ENCODE peak calls at places on chromosomes 12 and 14, in nine cellular contexts. One of them, this sample, is unnamed.

GRCh38 chr12:131833896-131834641 is 5.9 kb downstream of the MMP17 start:
- DNase-seq in T-helper 9 cell: no peak
- DNase-seq in HEK293T: peak; percentile 58
- DNase-seq in hepatocyte: peak; percentile 10
- DNase-seq in AG08396: peak; percentile 51
- DNase-seq in effector memory CD8-positive, alpha-beta T cell: no peak
- DNase-seq in NCI-H446: no peak
- DNase-seq in RWPE1: no peak
- DNase-seq in nucleus accumbens: peak; percentile 37
- DNase-seq in this sample: no peak

GRCh38 chr14:49972199-49972671 is 79.4 kb downstream of the ARF6 start:
- DNase-seq in T-helper 9 cell: no peak
- DNase-seq in HEK293T: no peak
- DNase-seq in hepatocyte: no peak
- DNase-seq in AG08396: no peak
- DNase-seq in effector memory CD8-positive, alpha-beta T cell: no peak
- DNase-seq in NCI-H446: peak; percentile 16
- DNase-seq in RWPE1: no peak
- DNase-seq in nucleus accumbens: no peak
- DNase-seq in this sample: no peak

GRCh38 chr12:49439042-49439441 is 71.8 kb downstream of the SPATS2 start:
- DNase-seq in T-helper 9 cell: no peak
- DNase-seq in HEK293T: no peak
- DNase-seq in hepatocyte: no peak
- DNase-seq in AG08396: no peak
- DNase-seq in effector memory CD8-positive, alpha-beta T cell: no peak
- DNase-seq in NCI-H446: no peak
- DNase-seq in RWPE1: no peak
- DNase-seq in nucleus accumbens: no peak
- DNase-seq in this sample: no peak

GRCh38 chr12:78398750-78399149 is 465.8 kb upstream of the SYT1 start:
- DNase-seq in T-helper 9 cell: no peak
- DNase-seq in HEK293T: no peak
- DNase-seq in hepatocyte: no peak
- DNase-seq in AG08396: no peak
- DNase-seq in effector memory CD8-positive, alpha-beta T cell: no peak
- DNase-seq in NCI-H446: no peak
- DNase-seq in RWPE1: no peak
- DNase-seq in nucleus accumbens: no peak
- DNase-seq in this sample: no peak

GRCh38 chr14:103282932-103283331 is 51.1 kb upstream of the EIF5 start:
- DNase-seq in T-helper 9 cell: no peak
- DNase-seq in HEK293T: no peak
- DNase-seq in hepatocyte: no peak
- DNase-seq in AG08396: no peak
- DNase-seq in effector memory CD8-positive, alpha-beta T cell: no peak
- DNase-seq in NCI-H446: no peak
- DNase-seq in RWPE1: no peak
- DNase-seq in nucleus accumbens: no peak
- DNase-seq in this sample: no peak

GRCh38 chr14:61609143-61609851 is 86.0 kb upstream of the HIF1A start:
- DNase-seq in T-helper 9 cell: no peak
- DNase-seq in HEK293T: no peak
- DNase-seq in hepatocyte: no peak
- DNase-seq in AG08396: no peak
- DNase-seq in effector memory CD8-positive, alpha-beta T cell: no peak
- DNase-seq in NCI-H446: no peak
- DNase-seq in RWPE1: no peak
- DNase-seq in nucleus accumbens: peak; percentile 16
- DNase-seq in this sample: no peak

GRCh38 chr12:61524851-61525250 is 735.4 kb upstream of the USP15 start:
- DNase-seq in T-helper 9 cell: no peak
- DNase-seq in HEK293T: no peak
- DNase-seq in hepatocyte: no peak
- DNase-seq in AG08396: no peak
- DNase-seq in effector memory CD8-positive, alpha-beta T cell: no peak
- DNase-seq in NCI-H446: no peak
- DNase-seq in RWPE1: no peak
- DNase-seq in nucleus accumbens: no peak
- DNase-seq in this sample: no peak

GRCh38 chr12:113314121-113314529 is 20.8 kb downstream of the SLC8B1 start:
- DNase-seq in T-helper 9 cell: no peak
- DNase-seq in HEK293T: no peak
- DNase-seq in hepatocyte: no peak
- DNase-seq in AG08396: no peak
- DNase-seq in effector memory CD8-positive, alpha-beta T cell: no peak
- DNase-seq in NCI-H446: no peak
- DNase-seq in RWPE1: no peak
- DNase-seq in nucleus accumbens: no peak
- DNase-seq in this sample: no peak

GRCh38 chr12:54680374-54680773 is 32.2 kb upstream of the DCD start:
- DNase-seq in T-helper 9 cell: no peak
- DNase-seq in HEK293T: peak; percentile 74
- DNase-seq in hepatocyte: no peak
- DNase-seq in AG08396: peak; percentile 17
- DNase-seq in effector memory CD8-positive, alpha-beta T cell: peak; percentile 29
- DNase-seq in NCI-H446: no peak
- DNase-seq in RWPE1: peak; percentile 37
- DNase-seq in nucleus accumbens: no peak
- DNase-seq in this sample: no peak

This sample was measured in HTR-8/SVneo.